ENCODE peak calls at places on chromosomes 7 and 10, in five cellular contexts. One of them, this sample, is unnamed.

GRCh38 chr7:75617634-75618234 is 121.0 kb downstream of the HIP1 start:
- DNase-seq in activated CD8-positive, alpha-beta T cell treated with anti-CD3 and anti-CD28 coated beads, Interleukin-2, amount 10 ng/mL, durations not matched to agents 7 days and 5 days: peak
- DNase-seq in GDM1: peak
- DNase-seq in GM20000: no peak
- DNase-seq in retinal pigment epithelial cell: no peak
- DNase-seq in this sample: no peak

GRCh38 chr10:129365767-129366400 is 101.2 kb upstream of the MGMT start:
- DNase-seq in activated CD8-positive, alpha-beta T cell treated with anti-CD3 and anti-CD28 coated beads, Interleukin-2, amount 10 ng/mL, durations not matched to agents 7 days and 5 days: no peak
- DNase-seq in GDM1: no peak
- DNase-seq in GM20000: no peak
- DNase-seq in retinal pigment epithelial cell: no peak
- DNase-seq in this sample: no peak

GRCh38 chr7:98860069-98860468 is 9.7 kb downstream of the TMEM130 start:
- DNase-seq in activated CD8-positive, alpha-beta T cell treated with anti-CD3 and anti-CD28 coated beads, Interleukin-2, amount 10 ng/mL, durations not matched to agents 7 days and 5 days: no peak
- DNase-seq in GDM1: no peak
- DNase-seq in GM20000: no peak
- DNase-seq in retinal pigment epithelial cell: no peak
- DNase-seq in this sample: no peak

GRCh38 chr7:140552240-140552679 is 73.0 kb upstream of the MKRN1 start:
- DNase-seq in activated CD8-positive, alpha-beta T cell treated with anti-CD3 and anti-CD28 coated beads, Interleukin-2, amount 10 ng/mL, durations not matched to agents 7 days and 5 days: no peak
- DNase-seq in GDM1: no peak
- DNase-seq in GM20000: no peak
- DNase-seq in retinal pigment epithelial cell: no peak
- DNase-seq in this sample: no peak

GRCh38 chr10:6473901-6474370 is 106.1 kb downstream of the PRKCQ start:
- DNase-seq in activated CD8-positive, alpha-beta T cell treated with anti-CD3 and anti-CD28 coated beads, Interleukin-2, amount 10 ng/mL, durations not matched to agents 7 days and 5 days: peak
- DNase-seq in GDM1: peak
- DNase-seq in GM20000: peak
- DNase-seq in retinal pigment epithelial cell: no peak
- DNase-seq in this sample: no peak

GRCh38 chr10:61623101-61623500 is 39.6 kb upstream of the CABCOCO1 start:
- DNase-seq in activated CD8-positive, alpha-beta T cell treated with anti-CD3 and anti-CD28 coated beads, Interleukin-2, amount 10 ng/mL, durations not matched to agents 7 days and 5 days: no peak
- DNase-seq in GDM1: no peak
- DNase-seq in GM20000: no peak
- DNase-seq in retinal pigment epithelial cell: no peak
- DNase-seq in this sample: no peak

GRCh38 chr10:133105686-133106390 is 18.1 kb downstream of the ADGRA1 start:
- DNase-seq in activated CD8-positive, alpha-beta T cell treated with anti-CD3 and anti-CD28 coated beads, Interleukin-2, amount 10 ng/mL, durations not matched to agents 7 days and 5 days: no peak
- DNase-seq in GDM1: no peak
- DNase-seq in GM20000: no peak
- DNase-seq in retinal pigment epithelial cell: no peak
- DNase-seq in this sample: no peak

GRCh38 chr10:17038627-17039026 is 91.0 kb downstream of the CUBN start:
- DNase-seq in activated CD8-positive, alpha-beta T cell treated with anti-CD3 and anti-CD28 coated beads, Interleukin-2, amount 10 ng/mL, durations not matched to agents 7 days and 5 days: no peak
- DNase-seq in GDM1: no peak
- DNase-seq in GM20000: no peak
- DNase-seq in retinal pigment epithelial cell: no peak
- DNase-seq in this sample: no peak

GRCh38 chr10:123847686-123848432 is 43.7 kb downstream of the CPXM2 start:
- DNase-seq in activated CD8-positive, alpha-beta T cell treated with anti-CD3 and anti-CD28 coated beads, Interleukin-2, amount 10 ng/mL, durations not matched to agents 7 days and 5 days: no peak
- DNase-seq in GDM1: no peak
- DNase-seq in GM20000: no peak
- DNase-seq in retinal pigment epithelial cell: no peak
- DNase-seq in this sample: no peak

GRCh38 chr10:95275726-95276366 is 15.0 kb downstream of the PDLIM1 start:
- DNase-seq in activated CD8-positive, alpha-beta T cell treated with anti-CD3 and anti-CD28 coated beads, Interleukin-2, amount 10 ng/mL, durations not matched to agents 7 days and 5 days: no peak
- DNase-seq in GDM1: no peak
- DNase-seq in GM20000: no peak
- DNase-seq in retinal pigment epithelial cell: no peak
- DNase-seq in this sample: no peak

GRCh38 chr10:90930070-90930837 is 9.4 kb upstream of the ANKRD1 start:
- DNase-seq in activated CD8-positive, alpha-beta T cell treated with anti-CD3 and anti-CD28 coated beads, Interleukin-2, amount 10 ng/mL, durations not matched to agents 7 days and 5 days: no peak
- DNase-seq in GDM1: no peak
- DNase-seq in GM20000: no peak
- DNase-seq in retinal pigment epithelial cell: peak
- DNase-seq in this sample: no peak

GRCh38 chr7:23404546-23405239 is 65.6 kb downstream of the IGF2BP3 start:
- DNase-seq in activated CD8-positive, alpha-beta T cell treated with anti-CD3 and anti-CD28 coated beads, Interleukin-2, amount 10 ng/mL, durations not matched to agents 7 days and 5 days: no peak
- DNase-seq in GDM1: no peak
- DNase-seq in GM20000: no peak
- DNase-seq in retinal pigment epithelial cell: no peak
- DNase-seq in this sample: no peak

GRCh38 chr7:150927954-150928340 is 50.2 kb downstream of the KCNH2 start:
- DNase-seq in activated CD8-positive, alpha-beta T cell treated with anti-CD3 and anti-CD28 coated beads, Interleukin-2, amount 10 ng/mL, durations not matched to agents 7 days and 5 days: no peak
- DNase-seq in GDM1: no peak
- DNase-seq in GM20000: no peak
- DNase-seq in retinal pigment epithelial cell: no peak
- DNase-seq in this sample: no peak

GRCh38 chr10:71290806-71291205 is 28.3 kb upstream of the SLC29A3 start:
- DNase-seq in activated CD8-positive, alpha-beta T cell treated with anti-CD3 and anti-CD28 coated beads, Interleukin-2, amount 10 ng/mL, durations not matched to agents 7 days and 5 days: no peak
- DNase-seq in GDM1: no peak
- DNase-seq in GM20000: no peak
- DNase-seq in retinal pigment epithelial cell: no peak
- DNase-seq in this sample: no peak

GRCh38 chr10:125023862-125024495 is 82.1 kb downstream of the ZRANB1 start:
- DNase-seq in activated CD8-positive, alpha-beta T cell treated with anti-CD3 and anti-CD28 coated beads, Interleukin-2, amount 10 ng/mL, durations not matched to agents 7 days and 5 days: no peak
- DNase-seq in GDM1: no peak
- DNase-seq in GM20000: no peak
- DNase-seq in retinal pigment epithelial cell: no peak
- DNase-seq in this sample: no peak

GRCh38 chr10:133230387-133231195 is 574 bp downstream of the UTF1 start:
- DNase-seq in activated CD8-positive, alpha-beta T cell treated with anti-CD3 and anti-CD28 coated beads, Interleukin-2, amount 10 ng/mL, durations not matched to agents 7 days and 5 days: no peak
- DNase-seq in GDM1: no peak
- DNase-seq in GM20000: peak
- DNase-seq in retinal pigment epithelial cell: no peak
- DNase-seq in this sample: no peak

GRCh38 chr10:106515206-106515790 is 649.2 kb downstream of the SORCS1 start:
- DNase-seq in activated CD8-positive, alpha-beta T cell treated with anti-CD3 and anti-CD28 coated beads, Interleukin-2, amount 10 ng/mL, durations not matched to agents 7 days and 5 days: no peak
- DNase-seq in GDM1: no peak
- DNase-seq in GM20000: no peak
- DNase-seq in retinal pigment epithelial cell: peak
- DNase-seq in this sample: no peak

GRCh38 chr7:77497079-77497478 is 40.0 kb upstream of the PTPN12 start:
- DNase-seq in activated CD8-positive, alpha-beta T cell treated with anti-CD3 and anti-CD28 coated beads, Interleukin-2, amount 10 ng/mL, durations not matched to agents 7 days and 5 days: no peak
- DNase-seq in GDM1: no peak
- DNase-seq in GM20000: no peak
- DNase-seq in retinal pigment epithelial cell: no peak
- DNase-seq in this sample: no peak

GRCh38 chr7:150801946-150802771 is 1.6 kb downstream of the TMEM176A start:
- DNase-seq in activated CD8-positive, alpha-beta T cell treated with anti-CD3 and anti-CD28 coated beads, Interleukin-2, amount 10 ng/mL, durations not matched to agents 7 days and 5 days: no peak
- DNase-seq in GDM1: no peak
- DNase-seq in GM20000: no peak
- DNase-seq in retinal pigment epithelial cell: no peak
- DNase-seq in this sample: no peak

GRCh38 chr10:112949128-112949823 is 771 bp upstream of the TCF7L2 start:
- DNase-seq in activated CD8-positive, alpha-beta T cell treated with anti-CD3 and anti-CD28 coated beads, Interleukin-2, amount 10 ng/mL, durations not matched to agents 7 days and 5 days: no peak
- DNase-seq in GDM1: no peak
- DNase-seq in GM20000: no peak
- DNase-seq in retinal pigment epithelial cell: no peak
- DNase-seq in this sample: no peak

GRCh38 chr7:129968592-129969383 is 16.0 kb upstream of the UBE2H start:
- DNase-seq in activated CD8-positive, alpha-beta T cell treated with anti-CD3 and anti-CD28 coated beads, Interleukin-2, amount 10 ng/mL, durations not matched to agents 7 days and 5 days: no peak
- DNase-seq in GDM1: no peak
- DNase-seq in GM20000: no peak
- DNase-seq in retinal pigment epithelial cell: no peak
- DNase-seq in this sample: no peak

GRCh38 chr10:52314822-52315552 is 906 bp downstream of the DKK1 start:
- DNase-seq in activated CD8-positive, alpha-beta T cell treated with anti-CD3 and anti-CD28 coated beads, Interleukin-2, amount 10 ng/mL, durations not matched to agents 7 days and 5 days: no peak
- DNase-seq in GDM1: no peak
- DNase-seq in GM20000: no peak
- DNase-seq in retinal pigment epithelial cell: no peak
- DNase-seq in this sample: no peak

GRCh38 chr7:28005075-28005847 is 175.3 kb downstream of the JAZF1 start:
- DNase-seq in activated CD8-positive, alpha-beta T cell treated with anti-CD3 and anti-CD28 coated beads, Interleukin-2, amount 10 ng/mL, durations not matched to agents 7 days and 5 days: no peak
- DNase-seq in GDM1: no peak
- DNase-seq in GM20000: no peak
- DNase-seq in retinal pigment epithelial cell: no peak
- DNase-seq in this sample: no peak

GRCh38 chr10:106440767-106441166 is 723.7 kb downstream of the SORCS1 start:
- DNase-seq in activated CD8-positive, alpha-beta T cell treated with anti-CD3 and anti-CD28 coated beads, Interleukin-2, amount 10 ng/mL, durations not matched to agents 7 days and 5 days: no peak
- DNase-seq in GDM1: no peak
- DNase-seq in GM20000: no peak
- DNase-seq in retinal pigment epithelial cell: no peak
- DNase-seq in this sample: no peak

GRCh38 chr10:10855178-10855577 is 162.5 kb upstream of the CELF2 start:
- DNase-seq in activated CD8-positive, alpha-beta T cell treated with anti-CD3 and anti-CD28 coated beads, Interleukin-2, amount 10 ng/mL, durations not matched to agents 7 days and 5 days: no peak
- DNase-seq in GDM1: no peak
- DNase-seq in GM20000: no peak
- DNase-seq in retinal pigment epithelial cell: no peak
- DNase-seq in this sample: no peak

GRCh38 chr7:42198974-42199668 is 37.9 kb downstream of the GLI3 start:
- DNase-seq in activated CD8-positive, alpha-beta T cell treated with anti-CD3 and anti-CD28 coated beads, Interleukin-2, amount 10 ng/mL, durations not matched to agents 7 days and 5 days: no peak
- DNase-seq in GDM1: no peak
- DNase-seq in GM20000: no peak
- DNase-seq in retinal pigment epithelial cell: no peak
- DNase-seq in this sample: no peak

GRCh38 chr10:95243318-95243617 is 47.5 kb downstream of the PDLIM1 start:
- DNase-seq in activated CD8-positive, alpha-beta T cell treated with anti-CD3 and anti-CD28 coated beads, Interleukin-2, amount 10 ng/mL, durations not matched to agents 7 days and 5 days: no peak
- DNase-seq in GDM1: no peak
- DNase-seq in GM20000: no peak
- DNase-seq in retinal pigment epithelial cell: no peak
- DNase-seq in this sample: no peak

GRCh38 chr7:69757990-69758430 is 159.7 kb downstream of the AUTS2 start:
- DNase-seq in activated CD8-positive, alpha-beta T cell treated with anti-CD3 and anti-CD28 coated beads, Interleukin-2, amount 10 ng/mL, durations not matched to agents 7 days and 5 days: no peak
- DNase-seq in GDM1: no peak
- DNase-seq in GM20000: no peak
- DNase-seq in retinal pigment epithelial cell: no peak
- DNase-seq in this sample: no peak

GRCh38 chr10:15385552-15386455 is 14.7 kb upstream of the FAM171A1 start:
- DNase-seq in activated CD8-positive, alpha-beta T cell treated with anti-CD3 and anti-CD28 coated beads, Interleukin-2, amount 10 ng/mL, durations not matched to agents 7 days and 5 days: no peak
- DNase-seq in GDM1: no peak
- DNase-seq in GM20000: no peak
- DNase-seq in retinal pigment epithelial cell: no peak
- DNase-seq in this sample: no peak

GRCh38 chr10:88297103-88297502 is 286.0 kb downstream of the RNLS start:
- DNase-seq in activated CD8-positive, alpha-beta T cell treated with anti-CD3 and anti-CD28 coated beads, Interleukin-2, amount 10 ng/mL, durations not matched to agents 7 days and 5 days: no peak
- DNase-seq in GDM1: no peak
- DNase-seq in GM20000: no peak
- DNase-seq in retinal pigment epithelial cell: no peak
- DNase-seq in this sample: no peak

GRCh38 chr10:81875680-81876252 is 772 bp downstream of the NRG3 start:
- DNase-seq in activated CD8-positive, alpha-beta T cell treated with anti-CD3 and anti-CD28 coated beads, Interleukin-2, amount 10 ng/mL, durations not matched to agents 7 days and 5 days: no peak
- DNase-seq in GDM1: no peak
- DNase-seq in GM20000: no peak
- DNase-seq in retinal pigment epithelial cell: no peak
- DNase-seq in this sample: no peak

GRCh38 chr10:4543943-4544540 is 282.0 kb upstream of the AKR1E2 start:
- DNase-seq in activated CD8-positive, alpha-beta T cell treated with anti-CD3 and anti-CD28 coated beads, Interleukin-2, amount 10 ng/mL, durations not matched to agents 7 days and 5 days: no peak
- DNase-seq in GDM1: no peak
- DNase-seq in GM20000: no peak
- DNase-seq in retinal pigment epithelial cell: no peak
- DNase-seq in this sample: no peak

GRCh38 chr10:91022924-91023707 is 102.2 kb upstream of the ANKRD1 start:
- DNase-seq in activated CD8-positive, alpha-beta T cell treated with anti-CD3 and anti-CD28 coated beads, Interleukin-2, amount 10 ng/mL, durations not matched to agents 7 days and 5 days: no peak
- DNase-seq in GDM1: no peak
- DNase-seq in GM20000: no peak
- DNase-seq in retinal pigment epithelial cell: no peak
- DNase-seq in this sample: no peak

GRCh38 chr7:142752376-142753225 is 3.3 kb downstream of the PRSS1 start:
- DNase-seq in activated CD8-positive, alpha-beta T cell treated with anti-CD3 and anti-CD28 coated beads, Interleukin-2, amount 10 ng/mL, durations not matched to agents 7 days and 5 days: no peak
- DNase-seq in GDM1: no peak
- DNase-seq in GM20000: no peak
- DNase-seq in retinal pigment epithelial cell: no peak
- DNase-seq in this sample: no peak